ENCODE peak calls at places on chromosomes 12 and 14, in four cellular contexts. P, B, G and C are unnamed samples.

GRCh38 chr12:130335517-130336392 is 1.9 kb upstream of the PIWIL1 start:
- DNase-seq in P (peak; percentile 70), B (peak; percentile 42), G (peak; percentile 40), C (peak; percentile 52)

GRCh38 chr14:35879654-35880249 is 53.6 kb downstream of the BRMS1L start:
- DNase-seq in P (peak; percentile 39), B (no peak), G (peak; percentile 18), C (peak; percentile 42)

GRCh38 chr12:79546461-79547043 is 144.2 kb downstream of the PAWR start:
- DNase-seq in P (no peak), B (no peak), G (no peak), C (no peak)

GRCh38 chr12:94988471-94988870 is 15.0 kb downstream of the NDUFA12 start:
- DNase-seq in P (no peak), B (no peak), G (no peak), C (no peak)

GRCh38 chr12:5987573-5987972 is 42.5 kb upstream of the ANO2 start:
- DNase-seq in P (no peak), B (no peak), G (no peak), C (no peak)

GRCh38 chr12:55068416-55069010 is 48.7 kb downstream of the NEUROD4 start:
- DNase-seq in P (peak; percentile 48), B (peak; percentile 63), G (peak; percentile 51), C (peak; percentile 30)

GRCh38 chr14:70601162-70601561 is 707 bp upstream of the MED6 start:
- DNase-seq in P (no peak), B (no peak), G (no peak), C (no peak)

GRCh38 chr12:29167410-29167809 is 18.3 kb downstream of the FAR2 start:
- DNase-seq in P (no peak), B (no peak), G (no peak), C (no peak)

GRCh38 chr14:69346710-69347109 is 51.4 kb downstream of the ERH start:
- DNase-seq in P (peak; percentile 56), B (peak; percentile 62), G (no peak), C (no peak)

GRCh38 chr12:57765003-57765697 is 1.7 kb downstream of the CYP27B1 start:
- DNase-seq in P (peak; percentile 81), B (no peak), G (no peak), C (peak; percentile 40)

GRCh38 chr14:24665440-24665991 is 31.5 kb upstream of the GZMB start:
- DNase-seq in P (no peak), B (no peak), G (no peak), C (no peak)

GRCh38 chr14:77203611-77204456 is 22.2 kb downstream of the TMEM63C start:
- DNase-seq in P (peak; percentile 70), B (no peak), G (no peak), C (no peak)

GRCh38 chr12:116689586-116689985 is 48.3 kb downstream of the SPRING1 start:
- DNase-seq in P (no peak), B (no peak), G (no peak), C (no peak)

GRCh38 chr12:105595440-105595839 is 264.9 kb downstream of the C12orf75 start:
- DNase-seq in P (no peak), B (no peak), G (no peak), C (no peak)

GRCh38 chr12:93317227-93317626 is 60.5 kb upstream of the NUDT4 start:
- DNase-seq in P (no peak), B (no peak), G (no peak), C (peak; percentile 84)

GRCh38 chr12:22312336-22312735 is 22.2 kb downstream of the ST8SIA1 start:
- DNase-seq in P (no peak), B (no peak), G (no peak), C (peak; percentile 5)

GRCh38 chr14:94051779-94052178 is 25.6 kb downstream of the OTUB2 start:
- DNase-seq in P (no peak), B (no peak), G (no peak), C (no peak)

GRCh38 chr12:16946691-16947090 is 340.7 kb upstream of the LMO3 start:
- DNase-seq in P (no peak), B (no peak), G (no peak), C (no peak)

GRCh38 chr12:69266045-69266635 is 26.8 kb downstream of the CPSF6 start:
- DNase-seq in P (no peak), B (no peak), G (no peak), C (no peak)

GRCh38 chr12:97474987-97475386 is 12.4 kb downstream of the RMST start:
- DNase-seq in P (no peak), B (no peak), G (no peak), C (no peak)

GRCh38 chr12:8644345-8645248 is 18.0 kb downstream of the MFAP5 start:
- DNase-seq in P (no peak), B (no peak), G (no peak), C (no peak)

GRCh38 chr12:121513464-121514183 is 67.2 kb downstream of the KDM2B start:
- DNase-seq in P (peak; percentile 88), B (peak; percentile 99), G (peak; percentile 64), C (peak; percentile 78)

GRCh38 chr12:7369274-7369729 is 65.4 kb downstream of the ACSM4 start:
- DNase-seq in P (peak; percentile 76), B (no peak), G (peak; percentile 81), C (peak; percentile 66)

GRCh38 chr14:76876076-76876475 is 49.9 kb downstream of the LRRC74A start:
- DNase-seq in P (peak; percentile 86), B (peak; percentile 62), G (peak; percentile 81), C (peak; percentile 43)

GRCh38 chr14:53325176-53325806 is 172.2 kb upstream of the DDHD1 start:
- DNase-seq in P (peak; percentile 7), B (no peak), G (no peak), C (no peak)

GRCh38 chr14:55031190-55031589 is 4.2 kb downstream of the SOCS4 start:
- DNase-seq in P (no peak), B (no peak), G (no peak), C (no peak)

GRCh38 chr12:104694711-104695110 is 238.0 kb downstream of the CHST11 start:
- DNase-seq in P (no peak), B (no peak), G (no peak), C (no peak)

GRCh38 chr12:108592033-108592909 is 5.6 kb downstream of the TMEM119 start:
- DNase-seq in P (no peak), B (no peak), G (no peak), C (no peak)

GRCh38 chr12:32754101-32754500 is 1.6 kb downstream of the YARS2 start:
- DNase-seq in P (no peak), B (no peak), G (no peak), C (no peak)

GRCh38 chr12:96205909-96206308 is 11.7 kb downstream of the ELK3 start:
- DNase-seq in P (no peak), B (no peak), G (no peak), C (no peak)

GRCh38 chr12:96201272-96202227 is 7.4 kb downstream of the ELK3 start:
- DNase-seq in P (no peak), B (no peak), G (no peak), C (no peak)

GRCh38 chr12:96206957-96207356 is 12.8 kb downstream of the ELK3 start:
- DNase-seq in P (no peak), B (no peak), G (no peak), C (no peak)

GRCh38 chr12:96208346-96208745 is 14.2 kb downstream of the ELK3 start:
- DNase-seq in P (no peak), B (no peak), G (no peak), C (no peak)

GRCh38 chr12:96204381-96204780 is 10.2 kb downstream of the ELK3 start:
- DNase-seq in P (no peak), B (no peak), G (no peak), C (no peak)
- TF ChIP-seq ELF1 in P (no peak), B (no peak), G (no peak), C (no peak)

DNA sequence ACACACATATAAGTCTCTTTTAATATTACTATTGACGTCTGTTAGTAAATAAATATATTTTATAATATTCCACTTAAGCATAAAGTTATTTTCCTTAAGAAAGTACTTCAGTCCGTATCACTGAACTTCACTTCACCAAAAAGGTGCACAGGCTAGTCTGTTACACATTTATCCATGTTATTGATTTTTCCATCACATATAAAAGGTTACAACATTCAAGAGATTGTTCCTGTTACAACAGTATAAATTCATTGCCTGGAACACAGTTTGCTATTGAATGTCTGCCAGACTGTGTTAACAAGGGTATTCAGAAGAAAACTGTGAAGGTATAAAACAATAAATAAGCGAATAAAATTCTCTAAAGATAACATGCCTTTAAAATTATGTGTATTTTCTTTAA is 175.9 kb downstream of the NTS start:
- DNase-seq in P (no peak), B (no peak), G (no peak), C (no peak)
- TF ChIP-seq ELF1 in P (no peak), B (no peak), G (no peak), C (no peak)

DNA sequence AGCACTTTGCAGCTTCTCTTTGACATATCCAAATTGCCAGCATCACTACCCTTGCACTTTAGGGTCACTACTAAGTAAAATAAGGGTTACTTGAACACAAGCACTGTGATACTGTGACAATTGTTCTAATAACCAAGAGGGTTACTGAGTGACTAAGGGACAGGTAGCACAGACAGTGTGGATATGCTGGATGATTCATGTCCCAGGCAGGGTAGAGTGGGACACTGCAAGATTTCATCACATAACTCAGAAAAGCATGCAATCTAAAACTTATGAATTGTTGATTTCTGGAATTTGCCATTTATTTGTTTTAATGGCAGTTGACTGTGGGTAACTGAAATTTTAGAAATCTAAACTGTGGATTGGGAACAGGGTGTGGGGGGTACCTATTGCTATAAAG is 218.8 kb downstream of the KITLG start:
- DNase-seq in P (no peak), B (no peak), G (no peak), C (no peak)
- TF ChIP-seq ELF1 in P (no peak), B (no peak), G (no peak), C (no peak)

GRCh38 chr14:104246401-104247335 is 108.3 kb downstream of the KIF26A start:
- DNase-seq in P (no peak), B (no peak), G (no peak), C (no peak)
- TF ChIP-seq ELF1 in P (no peak), B (no peak), G (no peak), C (no peak)

GRCh38 chr14:105250008-105250366 is 1.7 kb downstream of the BTBD6 start:
- DNase-seq in P (no peak), B (no peak), G (no peak), C (no peak)
- TF ChIP-seq ELF1 in P (no peak), B (no peak), G (no peak), C (no peak)

GRCh38 chr12:49296836-49297694 is 2.1 kb downstream of the PRPH start:
- DNase-seq in P (peak; percentile 29), B (peak; percentile 89), G (peak; percentile 62), C (peak; percentile 48)
- TF ChIP-seq ELF1 in P (no peak), B (no peak), G (no peak), C (no peak)

GRCh38 chr12:1083888-1084262 is 92.9 kb downstream of the ERC1 start:
- DNase-seq in P (peak; percentile 62), B (no peak), G (no peak), C (peak; percentile 28)
- TF ChIP-seq ELF1 in P (no peak), B (no peak), G (no peak), C (no peak)

DNA sequence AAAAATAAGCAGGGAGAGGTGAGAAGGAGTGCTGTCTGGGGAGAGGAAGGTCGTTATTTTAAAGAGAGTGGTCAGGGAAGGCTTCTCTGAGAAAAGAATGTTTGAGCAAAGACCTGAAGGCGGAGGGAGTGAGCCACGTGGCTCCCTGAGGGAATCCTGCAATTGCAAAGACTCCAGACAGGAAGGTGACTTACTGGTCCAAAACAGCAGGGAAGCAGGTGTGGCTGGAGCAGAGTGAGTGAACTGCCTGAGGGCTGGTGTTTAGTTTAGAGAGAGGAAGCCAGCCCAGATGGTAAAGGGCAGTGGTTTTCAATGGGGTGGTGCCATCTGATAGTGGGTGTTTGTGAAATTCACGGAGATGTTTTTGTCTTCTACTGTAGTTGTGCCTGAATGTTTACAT is 58.8 kb upstream of the LTA4H start:
- DNase-seq in P (no peak), B (no peak), G (peak; percentile 42), C (no peak)
- TF ChIP-seq ELF1 in P (no peak), B (no peak), G (no peak), C (no peak)